ENCODE peak calls at places on chromosomes 4 and X, in four cellular contexts. One of them, this sample, is unnamed.

GRCh38 chr4:77586953-77587383 is 18.7 kb upstream of the CXCL13 start:
- DNase-seq in cardiac fibroblast: peak; percentile 54
- DNase-seq in endodermal cell: no peak
- DNase-seq in HEK293T: no peak
- DNase-seq in this sample: no peak

GRCh38 chr4:72094054-72094780 is 62.4 kb downstream of the NPFFR2 start:
- DNase-seq in cardiac fibroblast: no peak
- DNase-seq in endodermal cell: no peak
- DNase-seq in HEK293T: no peak
- DNase-seq in this sample: no peak

GRCh38 chrX:34956915-34957314 is 14.3 kb downstream of the FAM47B start:
- DNase-seq in cardiac fibroblast: peak; percentile 42
- DNase-seq in endodermal cell: no peak
- DNase-seq in HEK293T: no peak
- DNase-seq in this sample: no peak

GRCh38 chr4:38671594-38671943 is 7.6 kb downstream of the KLF3 start:
- DNase-seq in cardiac fibroblast: no peak
- DNase-seq in endodermal cell: no peak
- DNase-seq in HEK293T: no peak
- DNase-seq in this sample: no peak

GRCh38 chr4:162659716-162660115 is 495.9 kb upstream of the FSTL5 start:
- DNase-seq in cardiac fibroblast: no peak
- DNase-seq in endodermal cell: no peak
- DNase-seq in HEK293T: no peak
- DNase-seq in this sample: no peak

GRCh38 chr4:185920171-185920570 is 108.2 kb upstream of the SORBS2 start:
- DNase-seq in cardiac fibroblast: no peak
- DNase-seq in endodermal cell: no peak
- DNase-seq in HEK293T: no peak
- DNase-seq in this sample: no peak

GRCh38 chrX:25344191-25344936 is 328.6 kb upstream of the ARX start:
- DNase-seq in cardiac fibroblast: no peak
- DNase-seq in endodermal cell: no peak
- DNase-seq in HEK293T: no peak
- DNase-seq in this sample: no peak

GRCh38 chr4:55216871-55217635 is 91.7 kb upstream of the KDR start:
- DNase-seq in cardiac fibroblast: no peak
- DNase-seq in endodermal cell: no peak
- DNase-seq in HEK293T: no peak
- DNase-seq in this sample: no peak

GRCh38 chr4:115249808-115250207 is 136.4 kb upstream of the NDST4 start:
- DNase-seq in cardiac fibroblast: no peak
- DNase-seq in endodermal cell: no peak
- DNase-seq in HEK293T: no peak
- DNase-seq in this sample: no peak

GRCh38 chr4:185106353-185106752 is 36.7 kb upstream of the SLC25A4 start:
- DNase-seq in cardiac fibroblast: no peak
- DNase-seq in endodermal cell: no peak
- DNase-seq in HEK293T: no peak
- DNase-seq in this sample: no peak

This sample was measured in ascending aorta.